ENCODE peak calls at places on chromosomes 4 and X, in five cellular contexts. J is heart right ventricle, Y is astrocyte of the spinal cord, F is progenitor cell of endocrine pancreas, C is retinal pigment epithelial cell. Z is an unnamed sample.

GRCh38 chr4:7756071-7756470 is 183.6 kb downstream of the AFAP1 start:
- DNase-seq in J (no peak), Y (no peak), F (no peak), C (no peak), Z (no peak)

GRCh38 chr4:125828316-125828715 is 513.6 kb downstream of the FAT4 start:
- DNase-seq in J (no peak), Y (no peak), F (no peak), C (no peak), Z (no peak)

GRCh38 chrX:134513091-134513490 is 53.1 kb downstream of the HPRT1 start:
- DNase-seq in J (no peak), Y (peak; percentile 19), F (no peak), C (no peak), Z (no peak)

GRCh38 chr4:7189475-7190277 is 2.7 kb upstream of the SORCS2 start:
- DNase-seq in J (no peak), Y (no peak), F (no peak), C (no peak), Z (no peak)

GRCh38 chrX:69361286-69361926 is 142.7 kb upstream of the NALF2 start:
- DNase-seq in J (no peak), Y (no peak), F (no peak), C (no peak), Z (no peak)

GRCh38 chr4:63459329-63459728 is 949.9 kb downstream of the TECRL start:
- DNase-seq in J (no peak), Y (no peak), F (no peak), C (no peak), Z (no peak)

GRCh38 chrX:130836447-130836846 is 66.6 kb downstream of the ENOX2 start:
- DNase-seq in J (no peak), Y (no peak), F (no peak), C (no peak), Z (no peak)

GRCh38 chrX:3177851-3178250 is 136.6 kb downstream of the ARSF start:
- DNase-seq in J (no peak), Y (no peak), F (no peak), C (no peak), Z (no peak)

GRCh38 chrX:134423606-134424005 is 36.4 kb upstream of the HPRT1 start:
- DNase-seq in J (no peak), Y (peak; percentile 41), F (no peak), C (peak; percentile 4), Z (no peak)

GRCh38 chrX:15911729-15912550 is 57.3 kb upstream of the AP1S2 start:
- DNase-seq in J (no peak), Y (no peak), F (no peak), C (no peak), Z (no peak)

GRCh38 chr4:147829401-147830101 is 97.7 kb downstream of the ARHGAP10 start:
- DNase-seq in J (peak; percentile 75), Y (peak; percentile 55), F (no peak), C (no peak), Z (no peak)

GRCh38 chrX:55713635-55714034 is 3.9 kb upstream of the RRAGB start:
- DNase-seq in J (no peak), Y (no peak), F (no peak), C (no peak), Z (no peak)

GRCh38 chrX:47483310-47484268 is 567 bp upstream of the ZNF41 start:
- DNase-seq in J (peak; percentile 36), Y (peak; percentile 28), F (peak; percentile 10), C (no peak), Z (no peak)

GRCh38 chrX:124388562-124388961 is 42.2 kb downstream of the SH2D1A start:
- DNase-seq in J (peak; percentile 26), Y (peak; percentile 42), F (peak; percentile 39), C (peak; percentile 4), Z (peak; percentile 62)

GRCh38 chr4:78612398-78613005 is 60.9 kb downstream of the ANXA3 start:
- DNase-seq in J (peak; percentile 34), Y (peak; percentile 59), F (no peak), C (no peak), Z (no peak)

GRCh38 chr4:163271555-163272127 is 60.8 kb downstream of the NPY1R start:
- DNase-seq in J (no peak), Y (no peak), F (no peak), C (no peak), Z (no peak)

GRCh38 chr4:163269156-163269555 is 63.2 kb downstream of the NPY1R start:
- DNase-seq in J (no peak), Y (no peak), F (no peak), C (no peak), Z (no peak)

GRCh38 chr4:163273922-163274321 is 58.5 kb downstream of the NPY1R start:
- DNase-seq in J (no peak), Y (no peak), F (no peak), C (no peak), Z (no peak)

GRCh38 chr4:163273203-163273602 is 59.2 kb downstream of the NPY1R start:
- DNase-seq in J (no peak), Y (no peak), F (no peak), C (no peak), Z (no peak)

DNA sequence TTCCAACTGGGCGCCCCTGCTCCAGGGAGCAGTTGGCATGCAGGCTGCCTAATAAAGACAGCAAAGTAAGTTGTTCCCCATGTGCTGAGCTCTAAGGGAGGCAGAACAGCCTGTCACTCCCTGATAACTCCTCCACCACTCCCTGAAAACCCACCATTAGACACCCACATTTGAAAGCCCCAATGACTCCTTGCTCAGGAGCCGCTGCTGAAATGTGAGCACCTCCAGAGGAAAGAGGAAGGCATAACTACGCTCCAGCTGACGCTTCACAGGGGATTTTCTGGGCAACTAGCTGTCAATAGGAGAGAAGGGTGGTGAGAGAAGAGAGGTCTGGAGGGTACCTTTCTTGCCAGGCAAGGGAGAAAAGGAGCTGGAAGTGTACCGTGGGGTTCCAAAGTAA is 62.5 kb downstream of the NPY1R start:
- DNase-seq in J (no peak), Y (no peak), F (no peak), C (no peak), Z (no peak)
- TF ChIP-seq CTCF in J (no peak), Y (no peak), F (no peak), C (no peak), Z (no peak)

DNA sequence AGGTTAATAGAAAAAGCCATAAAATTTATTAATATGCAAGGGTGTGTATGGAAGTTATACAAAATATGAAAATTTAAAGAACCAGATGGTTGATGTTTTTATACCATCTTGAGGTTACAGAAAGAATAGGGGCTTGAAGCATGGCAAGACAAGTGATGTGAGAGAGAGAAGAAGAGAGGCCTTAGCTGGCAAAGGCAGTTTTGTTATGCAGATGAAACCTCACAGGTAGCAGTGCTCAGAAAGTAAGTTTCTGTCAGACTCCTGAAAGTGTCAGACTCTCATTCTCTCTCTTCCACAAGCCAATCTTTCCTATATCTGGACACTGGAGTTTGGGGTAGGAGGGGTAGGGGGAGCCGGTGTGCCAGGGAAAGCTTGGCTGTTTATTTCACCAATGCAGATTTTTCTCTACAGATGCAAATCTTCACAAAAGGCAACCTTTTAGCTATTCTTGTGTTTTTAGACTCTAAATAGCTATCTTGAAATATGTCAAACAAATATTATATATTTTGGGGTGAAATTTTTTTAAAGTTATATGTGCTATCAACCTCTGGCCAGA is 124.5 kb downstream of the CFAP299 start:
- DNase-seq in J (no peak), Y (no peak), F (no peak), C (no peak), Z (no peak)
- TF ChIP-seq CTCF in J (no peak), Y (no peak), F (no peak), C (no peak), Z (no peak)

GRCh38 chr4:5019274-5019673 is at the start of gene CYTL1:
- DNase-seq in J (no peak), Y (no peak), F (no peak), C (no peak), Z (no peak)

GRCh38 chr4:5018603-5019002 is 655 bp downstream of the CYTL1 start:
- DNase-seq in J (no peak), Y (no peak), F (no peak), C (no peak), Z (no peak)

GRCh38 chr4:5019796-5020195 is 538 bp upstream of the CYTL1 start:
- DNase-seq in J (no peak), Y (no peak), F (no peak), C (no peak), Z (no peak)

GRCh38 chr4:5020341-5020740 is 1.1 kb upstream of the CYTL1 start:
- DNase-seq in J (no peak), Y (no peak), F (no peak), C (no peak), Z (no peak)

GRCh38 chr4:5018096-5018495 is 1.2 kb downstream of the CYTL1 start:
- DNase-seq in J (no peak), Y (peak; percentile 22), F (no peak), C (no peak), Z (no peak)
- TF ChIP-seq CTCF in J (no peak), Y (peak; percentile 33), F (peak; percentile 37), C (peak; percentile 53), Z (no peak)

GRCh38 chr4:14752341-14753046 is 249.8 kb upstream of the CPEB2 start:
- DNase-seq in J (no peak), Y (no peak), F (no peak), C (no peak), Z (no peak)

GRCh38 chr4:14744346-14744745 is 257.9 kb upstream of the CPEB2 start:
- DNase-seq in J (no peak), Y (peak; percentile 32), F (no peak), C (no peak), Z (no peak)

GRCh38 chr4:14749910-14750309 is 252.4 kb upstream of the CPEB2 start:
- DNase-seq in J (peak; percentile 42), Y (peak; percentile 34), F (no peak), C (no peak), Z (no peak)
- TF ChIP-seq CTCF in J (peak; percentile 41), Y (peak; percentile 43), F (peak; percentile 24), C (peak; percentile 48), Z (no peak)

DNA sequence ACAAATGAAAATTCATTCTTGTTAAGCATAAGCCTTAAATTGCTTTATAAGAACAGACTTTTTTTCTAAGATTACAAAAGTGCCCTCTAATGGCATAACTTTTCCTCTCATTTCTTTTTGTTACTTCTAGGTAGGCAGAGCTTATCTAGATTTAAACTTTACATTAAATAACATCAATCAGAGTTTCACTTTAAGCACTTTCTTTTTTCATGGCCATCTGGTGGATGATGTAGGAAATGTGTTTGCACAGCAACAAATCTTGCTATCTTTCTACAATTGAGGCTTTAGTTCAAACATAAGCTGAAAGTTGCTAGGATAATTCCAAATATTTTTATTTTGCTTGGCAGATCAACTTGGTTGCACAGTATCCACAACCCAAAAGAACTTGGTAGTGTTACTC is 22.1 kb downstream of the NDNF start:
- DNase-seq in J (no peak), Y (peak; percentile 32), F (no peak), C (no peak), Z (no peak)
- TF ChIP-seq CTCF in J (peak; percentile 41), Y (peak; percentile 50), F (peak; percentile 41), C (peak; percentile 52), Z (no peak)

GRCh38 chrX:12702509-12703091 is 88.6 kb upstream of the PRPS2 start:
- DNase-seq in J (no peak), Y (no peak), F (no peak), C (no peak), Z (no peak)
- TF ChIP-seq CTCF in J (peak; percentile 28), Y (peak; percentile 24), F (peak; percentile 49), C (peak; percentile 55), Z (peak; percentile 85)

GRCh38 chrX:31036895-31037294 is 34.9 kb downstream of the FTHL17 start:
- DNase-seq in J (peak; percentile 24), Y (peak; percentile 44), F (no peak), C (no peak), Z (no peak)
- TF ChIP-seq CTCF in J (peak; percentile 64), Y (peak; percentile 67), F (peak; percentile 64), C (peak; percentile 64), Z (peak; percentile 59)

GRCh38 chrX:141467442-141467841 is 117.1 kb downstream of the SPANXA1 start:
- DNase-seq in J (no peak), Y (no peak), F (no peak), C (no peak), Z (no peak)
- TF ChIP-seq CTCF in J (peak; percentile 6), Y (peak; percentile 3), F (peak; percentile 32), C (peak; percentile 33), Z (peak; percentile 62)